ENCODE peak calls at places on chromosome 20, in nine cellular contexts. U is RWPE2; O is Caco-2; K is naive thymus-derived CD4-positive, alpha-beta T cell; A is iPS-NIHi11; S is activated CD8-positive, alpha-beta memory T cell treated with anti-CD3 and anti-CD28 coated beads, Interleukin-2, amount 50 U/mL, for 4 hours; V is AG04450; M is neural crest cell; B is effector CD8-positive, alpha-beta T cell. D is an unnamed sample.

GRCh38 chr20:46563170-46563847 is 12.9 kb upstream of the OCSTAMP start:
- DNase-seq in U (no peak), O (no peak), K (no peak), A (peak), S (no peak), V (no peak), M (peak), B (no peak), D (no peak)

GRCh38 chr20:19483309-19483708 is 270.9 kb downstream of the SLC24A3 start:
- DNase-seq in U (no peak), O (no peak), K (no peak), A (no peak), S (no peak), V (no peak), M (no peak), B (no peak), D (no peak)

GRCh38 chr20:38953630-38954340 is 8.4 kb upstream of the DHX35 start:
- DNase-seq in U (no peak), O (no peak), K (no peak), A (no peak), S (no peak), V (no peak), M (no peak), B (no peak), D (no peak)

GRCh38 chr20:41230136-41230535 is 87.4 kb downstream of the ZHX3 start:
- DNase-seq in U (no peak), O (no peak), K (no peak), A (no peak), S (no peak), V (no peak), M (no peak), B (no peak), D (no peak)

GRCh38 chr20:3209023-3209945 is at the start of gene ITPA:
- DNase-seq in U (no peak), O (peak), K (peak), A (peak), S (peak), V (no peak), M (peak), B (peak), D (peak)

GRCh38 chr20:36181934-36182603 is 27.5 kb downstream of the EPB41L1 start:
- DNase-seq in U (no peak), O (no peak), K (no peak), A (no peak), S (no peak), V (peak), M (no peak), B (no peak), D (no peak)

GRCh38 chr20:44456611-44457010 is 19.1 kb upstream of the TTPAL start:
- DNase-seq in U (no peak), O (no peak), K (no peak), A (no peak), S (no peak), V (no peak), M (no peak), B (no peak), D (no peak)

GRCh38 chr20:50368813-50369224 is 141.4 kb upstream of the PTPN1 start:
- DNase-seq in U (no peak), O (no peak), K (no peak), A (no peak), S (no peak), V (peak), M (no peak), B (no peak), D (no peak)

GRCh38 chr20:47293524-47294157 is 62.9 kb downstream of the ZMYND8 start:
- DNase-seq in U (peak), O (no peak), K (no peak), A (no peak), S (no peak), V (no peak), M (no peak), B (no peak), D (no peak)

GRCh38 chr20:13922241-13922640 is 68.2 kb downstream of the SEL1L2 start:
- DNase-seq in U (no peak), O (no peak), K (no peak), A (no peak), S (no peak), V (no peak), M (no peak), B (no peak), D (no peak)

D was measured in epithelial cell of esophagus.